ENCODE peak calls at places on chromosomes 5 and 9, in nine cellular contexts. One of them, this sample, is unnamed.

GRCh38 chr5:133404724-133405123 is 207.6 kb downstream of the FSTL4 start:
- DNase-seq in kidney tubule cell: peak; percentile 6
- DNase-seq in choroid plexus epithelial cell: no peak
- DNase-seq in stimulated activated CD4-positive, alpha-beta T cell treated with anti-CD3 and anti-CD28 coated beads, Interleukin-12 subunit alpha, Interleukin-12 subunit beta, amount 100 ng/mL, for 4 hours: no peak
- DNase-seq in GF-D8: no peak
- DNase-seq in stimulated activated CD8-positive, alpha-beta memory T cell treated with anti-CD3 and anti-CD28 coated beads, Interleukin-15, amount 100 ng/mL, for 4 hours: no peak
- DNase-seq in AG09309: no peak
- DNase-seq in pons: no peak
- DNase-seq in endothelial cell: no peak
- DNase-seq in this sample: no peak

GRCh38 chr5:143311428-143311827 is 92.1 kb downstream of the NR3C1 start:
- DNase-seq in kidney tubule cell: peak; percentile 68
- DNase-seq in choroid plexus epithelial cell: peak; percentile 83
- DNase-seq in stimulated activated CD4-positive, alpha-beta T cell treated with anti-CD3 and anti-CD28 coated beads, Interleukin-12 subunit alpha, Interleukin-12 subunit beta, amount 100 ng/mL, for 4 hours: no peak
- DNase-seq in endothelial cell: no peak
- DNase-seq in AG09309: peak; percentile 56
- DNase-seq in GF-D8: no peak
- DNase-seq in stimulated activated CD8-positive, alpha-beta memory T cell treated with anti-CD3 and anti-CD28 coated beads, Interleukin-15, amount 100 ng/mL, for 4 hours: no peak
- DNase-seq in pons: no peak
- DNase-seq in this sample: no peak

GRCh38 chr9:126558051-126558665 is 55.6 kb upstream of the LMX1B start:
- DNase-seq in choroid plexus epithelial cell: peak; percentile 51
- DNase-seq in kidney tubule cell: peak; percentile 52
- DNase-seq in pons: peak; percentile 54
- DNase-seq in stimulated activated CD4-positive, alpha-beta T cell treated with anti-CD3 and anti-CD28 coated beads, Interleukin-12 subunit alpha, Interleukin-12 subunit beta, amount 100 ng/mL, for 4 hours: peak; percentile 52
- DNase-seq in endothelial cell: peak; percentile 68
- DNase-seq in AG09309: no peak
- DNase-seq in GF-D8: no peak
- DNase-seq in stimulated activated CD8-positive, alpha-beta memory T cell treated with anti-CD3 and anti-CD28 coated beads, Interleukin-15, amount 100 ng/mL, for 4 hours: peak; percentile 21
- DNase-seq in this sample: peak; percentile 54

GRCh38 chr5:102755691-102756371 is 726 bp downstream of the PAM start:
- DNase-seq in kidney tubule cell: peak; percentile 95
- DNase-seq in stimulated activated CD4-positive, alpha-beta T cell treated with anti-CD3 and anti-CD28 coated beads, Interleukin-12 subunit alpha, Interleukin-12 subunit beta, amount 100 ng/mL, for 4 hours: peak; percentile 63
- DNase-seq in AG09309: peak; percentile 44
- DNase-seq in choroid plexus epithelial cell: peak; percentile 68
- DNase-seq in pons: peak; percentile 31
- DNase-seq in GF-D8: peak; percentile 44
- DNase-seq in endothelial cell: peak; percentile 54
- DNase-seq in stimulated activated CD8-positive, alpha-beta memory T cell treated with anti-CD3 and anti-CD28 coated beads, Interleukin-15, amount 100 ng/mL, for 4 hours: peak; percentile 45
- DNase-seq in this sample: peak; percentile 73

GRCh38 chr5:174402224-174402812 is 322.1 kb upstream of the MSX2 start:
- DNase-seq in GF-D8: no peak
- DNase-seq in kidney tubule cell: no peak
- DNase-seq in choroid plexus epithelial cell: peak; percentile 35
- DNase-seq in stimulated activated CD8-positive, alpha-beta memory T cell treated with anti-CD3 and anti-CD28 coated beads, Interleukin-15, amount 100 ng/mL, for 4 hours: no peak
- DNase-seq in pons: no peak
- DNase-seq in stimulated activated CD4-positive, alpha-beta T cell treated with anti-CD3 and anti-CD28 coated beads, Interleukin-12 subunit alpha, Interleukin-12 subunit beta, amount 100 ng/mL, for 4 hours: no peak
- DNase-seq in endothelial cell: no peak
- DNase-seq in AG09309: no peak
- DNase-seq in this sample: no peak

GRCh38 chr5:14463629-14464028 is 118.0 kb upstream of the OTULINL start:
- DNase-seq in GF-D8: peak; percentile 51
- DNase-seq in choroid plexus epithelial cell: peak; percentile 46
- DNase-seq in stimulated activated CD8-positive, alpha-beta memory T cell treated with anti-CD3 and anti-CD28 coated beads, Interleukin-15, amount 100 ng/mL, for 4 hours: no peak
- DNase-seq in endothelial cell: no peak
- DNase-seq in AG09309: no peak
- DNase-seq in stimulated activated CD4-positive, alpha-beta T cell treated with anti-CD3 and anti-CD28 coated beads, Interleukin-12 subunit alpha, Interleukin-12 subunit beta, amount 100 ng/mL, for 4 hours: no peak
- DNase-seq in kidney tubule cell: peak; percentile 82
- DNase-seq in pons: no peak
- DNase-seq in this sample: no peak

GRCh38 chr5:155380480-155380879 is 366.9 kb downstream of the KIF4B start:
- DNase-seq in AG09309: no peak
- DNase-seq in pons: no peak
- DNase-seq in kidney tubule cell: no peak
- DNase-seq in stimulated activated CD8-positive, alpha-beta memory T cell treated with anti-CD3 and anti-CD28 coated beads, Interleukin-15, amount 100 ng/mL, for 4 hours: no peak
- DNase-seq in choroid plexus epithelial cell: no peak
- DNase-seq in stimulated activated CD4-positive, alpha-beta T cell treated with anti-CD3 and anti-CD28 coated beads, Interleukin-12 subunit alpha, Interleukin-12 subunit beta, amount 100 ng/mL, for 4 hours: no peak
- DNase-seq in GF-D8: no peak
- DNase-seq in endothelial cell: no peak
- DNase-seq in this sample: no peak

GRCh38 chr5:65834306-65834705 is 92.1 kb upstream of the ERBIN start:
- DNase-seq in choroid plexus epithelial cell: no peak
- DNase-seq in endothelial cell: no peak
- DNase-seq in GF-D8: no peak
- DNase-seq in stimulated activated CD4-positive, alpha-beta T cell treated with anti-CD3 and anti-CD28 coated beads, Interleukin-12 subunit alpha, Interleukin-12 subunit beta, amount 100 ng/mL, for 4 hours: no peak
- DNase-seq in pons: peak; percentile 58
- DNase-seq in stimulated activated CD8-positive, alpha-beta memory T cell treated with anti-CD3 and anti-CD28 coated beads, Interleukin-15, amount 100 ng/mL, for 4 hours: no peak
- DNase-seq in AG09309: no peak
- DNase-seq in kidney tubule cell: no peak
- DNase-seq in this sample: no peak

GRCh38 chr5:138138949-138139775 is at the start of gene NME5:
- DNase-seq in stimulated activated CD8-positive, alpha-beta memory T cell treated with anti-CD3 and anti-CD28 coated beads, Interleukin-15, amount 100 ng/mL, for 4 hours: no peak
- DNase-seq in endothelial cell: peak; percentile 62
- DNase-seq in stimulated activated CD4-positive, alpha-beta T cell treated with anti-CD3 and anti-CD28 coated beads, Interleukin-12 subunit alpha, Interleukin-12 subunit beta, amount 100 ng/mL, for 4 hours: no peak
- DNase-seq in pons: peak; percentile 64
- DNase-seq in kidney tubule cell: peak; percentile 83
- DNase-seq in AG09309: no peak
- DNase-seq in GF-D8: no peak
- DNase-seq in choroid plexus epithelial cell: peak; percentile 80
- DNase-seq in this sample: no peak

GRCh38 chr5:79774171-79774854 is 84.7 kb downstream of the CMYA5 start:
- DNase-seq in pons: no peak
- DNase-seq in stimulated activated CD4-positive, alpha-beta T cell treated with anti-CD3 and anti-CD28 coated beads, Interleukin-12 subunit alpha, Interleukin-12 subunit beta, amount 100 ng/mL, for 4 hours: no peak
- DNase-seq in AG09309: no peak
- DNase-seq in choroid plexus epithelial cell: peak; percentile 23
- DNase-seq in stimulated activated CD8-positive, alpha-beta memory T cell treated with anti-CD3 and anti-CD28 coated beads, Interleukin-15, amount 100 ng/mL, for 4 hours: no peak
- DNase-seq in kidney tubule cell: peak; percentile 45
- DNase-seq in endothelial cell: peak; percentile 33
- DNase-seq in GF-D8: no peak
- DNase-seq in this sample: no peak

GRCh38 chr9:90142580-90142979 is 500.0 kb downstream of the DIRAS2 start:
- DNase-seq in endothelial cell: peak; percentile 61
- DNase-seq in pons: peak; percentile 53
- DNase-seq in stimulated activated CD4-positive, alpha-beta T cell treated with anti-CD3 and anti-CD28 coated beads, Interleukin-12 subunit alpha, Interleukin-12 subunit beta, amount 100 ng/mL, for 4 hours: peak; percentile 50
- DNase-seq in choroid plexus epithelial cell: peak; percentile 63
- DNase-seq in GF-D8: no peak
- DNase-seq in AG09309: no peak
- DNase-seq in kidney tubule cell: peak; percentile 54
- DNase-seq in stimulated activated CD8-positive, alpha-beta memory T cell treated with anti-CD3 and anti-CD28 coated beads, Interleukin-15, amount 100 ng/mL, for 4 hours: no peak
- DNase-seq in this sample: peak; percentile 53

GRCh38 chr9:107105784-107106183 is 177.3 kb upstream of the RAD23B start:
- DNase-seq in pons: no peak
- DNase-seq in stimulated activated CD4-positive, alpha-beta T cell treated with anti-CD3 and anti-CD28 coated beads, Interleukin-12 subunit alpha, Interleukin-12 subunit beta, amount 100 ng/mL, for 4 hours: no peak
- DNase-seq in kidney tubule cell: no peak
- DNase-seq in AG09309: no peak
- DNase-seq in stimulated activated CD8-positive, alpha-beta memory T cell treated with anti-CD3 and anti-CD28 coated beads, Interleukin-15, amount 100 ng/mL, for 4 hours: no peak
- DNase-seq in GF-D8: no peak
- DNase-seq in endothelial cell: no peak
- DNase-seq in choroid plexus epithelial cell: no peak
- DNase-seq in this sample: no peak

GRCh38 chr9:115006660-115007059 is 76.3 kb upstream of the TNFSF8 start:
- DNase-seq in AG09309: peak; percentile 96
- DNase-seq in endothelial cell: no peak
- DNase-seq in stimulated activated CD8-positive, alpha-beta memory T cell treated with anti-CD3 and anti-CD28 coated beads, Interleukin-15, amount 100 ng/mL, for 4 hours: no peak
- DNase-seq in choroid plexus epithelial cell: peak; percentile 76
- DNase-seq in pons: no peak
- DNase-seq in stimulated activated CD4-positive, alpha-beta T cell treated with anti-CD3 and anti-CD28 coated beads, Interleukin-12 subunit alpha, Interleukin-12 subunit beta, amount 100 ng/mL, for 4 hours: no peak
- DNase-seq in kidney tubule cell: peak; percentile 57
- DNase-seq in GF-D8: no peak
- DNase-seq in this sample: no peak

GRCh38 chr9:2158111-2158610 is 143.0 kb downstream of the SMARCA2 start:
- DNase-seq in stimulated activated CD4-positive, alpha-beta T cell treated with anti-CD3 and anti-CD28 coated beads, Interleukin-12 subunit alpha, Interleukin-12 subunit beta, amount 100 ng/mL, for 4 hours: peak; percentile 15
- DNase-seq in stimulated activated CD8-positive, alpha-beta memory T cell treated with anti-CD3 and anti-CD28 coated beads, Interleukin-15, amount 100 ng/mL, for 4 hours: peak; percentile 1
- DNase-seq in choroid plexus epithelial cell: peak; percentile 84
- DNase-seq in pons: peak; percentile 73
- DNase-seq in GF-D8: peak; percentile 84
- DNase-seq in endothelial cell: peak; percentile 26
- DNase-seq in kidney tubule cell: peak; percentile 71
- DNase-seq in AG09309: no peak
- DNase-seq in this sample: peak; percentile 28

GRCh38 chr5:6739603-6740002 is 26.4 kb downstream of the TENT4A start:
- DNase-seq in stimulated activated CD4-positive, alpha-beta T cell treated with anti-CD3 and anti-CD28 coated beads, Interleukin-12 subunit alpha, Interleukin-12 subunit beta, amount 100 ng/mL, for 4 hours: no peak
- DNase-seq in choroid plexus epithelial cell: no peak
- DNase-seq in AG09309: no peak
- DNase-seq in pons: no peak
- DNase-seq in stimulated activated CD8-positive, alpha-beta memory T cell treated with anti-CD3 and anti-CD28 coated beads, Interleukin-15, amount 100 ng/mL, for 4 hours: no peak
- DNase-seq in GF-D8: no peak
- DNase-seq in kidney tubule cell: no peak
- DNase-seq in endothelial cell: no peak
- DNase-seq in this sample: no peak

GRCh38 chr9:129885018-129885669 is 49.9 kb downstream of the USP20 start:
- DNase-seq in GF-D8: peak; percentile 21
- DNase-seq in stimulated activated CD4-positive, alpha-beta T cell treated with anti-CD3 and anti-CD28 coated beads, Interleukin-12 subunit alpha, Interleukin-12 subunit beta, amount 100 ng/mL, for 4 hours: peak; percentile 43
- DNase-seq in choroid plexus epithelial cell: no peak
- DNase-seq in stimulated activated CD8-positive, alpha-beta memory T cell treated with anti-CD3 and anti-CD28 coated beads, Interleukin-15, amount 100 ng/mL, for 4 hours: no peak
- DNase-seq in endothelial cell: no peak
- DNase-seq in pons: no peak
- DNase-seq in AG09309: no peak
- DNase-seq in kidney tubule cell: peak; percentile 25
- DNase-seq in this sample: no peak

GRCh38 chr9:4515958-4516375 is 25.7 kb downstream of the SLC1A1 start:
- DNase-seq in AG09309: no peak
- DNase-seq in choroid plexus epithelial cell: peak; percentile 41
- DNase-seq in stimulated activated CD4-positive, alpha-beta T cell treated with anti-CD3 and anti-CD28 coated beads, Interleukin-12 subunit alpha, Interleukin-12 subunit beta, amount 100 ng/mL, for 4 hours: no peak
- DNase-seq in endothelial cell: no peak
- DNase-seq in pons: no peak
- DNase-seq in kidney tubule cell: no peak
- DNase-seq in GF-D8: no peak
- DNase-seq in stimulated activated CD8-positive, alpha-beta memory T cell treated with anti-CD3 and anti-CD28 coated beads, Interleukin-15, amount 100 ng/mL, for 4 hours: no peak
- DNase-seq in this sample: no peak

GRCh38 chr9:130972957-130973685 is 34.1 kb upstream of the FIBCD1 start:
- DNase-seq in AG09309: no peak
- DNase-seq in pons: no peak
- DNase-seq in stimulated activated CD4-positive, alpha-beta T cell treated with anti-CD3 and anti-CD28 coated beads, Interleukin-12 subunit alpha, Interleukin-12 subunit beta, amount 100 ng/mL, for 4 hours: no peak
- DNase-seq in GF-D8: no peak
- DNase-seq in stimulated activated CD8-positive, alpha-beta memory T cell treated with anti-CD3 and anti-CD28 coated beads, Interleukin-15, amount 100 ng/mL, for 4 hours: no peak
- DNase-seq in choroid plexus epithelial cell: no peak
- DNase-seq in endothelial cell: no peak
- DNase-seq in kidney tubule cell: no peak
- DNase-seq in this sample: no peak

GRCh38 chr9:77018058-77019009 is 1.1 kb upstream of the FOXB2 start:
- DNase-seq in pons: no peak
- DNase-seq in AG09309: no peak
- DNase-seq in GF-D8: no peak
- DNase-seq in stimulated activated CD4-positive, alpha-beta T cell treated with anti-CD3 and anti-CD28 coated beads, Interleukin-12 subunit alpha, Interleukin-12 subunit beta, amount 100 ng/mL, for 4 hours: no peak
- DNase-seq in stimulated activated CD8-positive, alpha-beta memory T cell treated with anti-CD3 and anti-CD28 coated beads, Interleukin-15, amount 100 ng/mL, for 4 hours: no peak
- DNase-seq in choroid plexus epithelial cell: no peak
- DNase-seq in endothelial cell: peak; percentile 47
- DNase-seq in kidney tubule cell: no peak
- DNase-seq in this sample: no peak

GRCh38 chr9:129143461-129143927 is 32.3 kb downstream of the PTPA start:
- DNase-seq in kidney tubule cell: peak; percentile 70
- DNase-seq in stimulated activated CD8-positive, alpha-beta memory T cell treated with anti-CD3 and anti-CD28 coated beads, Interleukin-15, amount 100 ng/mL, for 4 hours: no peak
- DNase-seq in GF-D8: no peak
- DNase-seq in AG09309: no peak
- DNase-seq in endothelial cell: peak; percentile 77
- DNase-seq in choroid plexus epithelial cell: peak; percentile 91
- DNase-seq in pons: no peak
- DNase-seq in stimulated activated CD4-positive, alpha-beta T cell treated with anti-CD3 and anti-CD28 coated beads, Interleukin-12 subunit alpha, Interleukin-12 subunit beta, amount 100 ng/mL, for 4 hours: no peak
- DNase-seq in this sample: no peak

GRCh38 chr5:140259509-140259908 is 43.4 kb downstream of the PFDN1 start:
- DNase-seq in AG09309: no peak
- DNase-seq in choroid plexus epithelial cell: no peak
- DNase-seq in kidney tubule cell: peak; percentile 85
- DNase-seq in GF-D8: no peak
- DNase-seq in stimulated activated CD8-positive, alpha-beta memory T cell treated with anti-CD3 and anti-CD28 coated beads, Interleukin-15, amount 100 ng/mL, for 4 hours: no peak
- DNase-seq in pons: no peak
- DNase-seq in endothelial cell: no peak
- DNase-seq in stimulated activated CD4-positive, alpha-beta T cell treated with anti-CD3 and anti-CD28 coated beads, Interleukin-12 subunit alpha, Interleukin-12 subunit beta, amount 100 ng/mL, for 4 hours: no peak
- DNase-seq in this sample: no peak

GRCh38 chr5:31916327-31916726 is 257.8 kb downstream of the GOLPH3 start:
- DNase-seq in AG09309: no peak
- DNase-seq in choroid plexus epithelial cell: no peak
- DNase-seq in pons: no peak
- DNase-seq in endothelial cell: no peak
- DNase-seq in stimulated activated CD4-positive, alpha-beta T cell treated with anti-CD3 and anti-CD28 coated beads, Interleukin-12 subunit alpha, Interleukin-12 subunit beta, amount 100 ng/mL, for 4 hours: no peak
- DNase-seq in GF-D8: no peak
- DNase-seq in kidney tubule cell: no peak
- DNase-seq in stimulated activated CD8-positive, alpha-beta memory T cell treated with anti-CD3 and anti-CD28 coated beads, Interleukin-15, amount 100 ng/mL, for 4 hours: no peak
- DNase-seq in this sample: no peak

GRCh38 chr5:138337685-138338410 is at the start of gene FAM53C:
- DNase-seq in endothelial cell: peak; percentile 96
- DNase-seq in stimulated activated CD4-positive, alpha-beta T cell treated with anti-CD3 and anti-CD28 coated beads, Interleukin-12 subunit alpha, Interleukin-12 subunit beta, amount 100 ng/mL, for 4 hours: peak; percentile 91
- DNase-seq in stimulated activated CD8-positive, alpha-beta memory T cell treated with anti-CD3 and anti-CD28 coated beads, Interleukin-15, amount 100 ng/mL, for 4 hours: peak; percentile 87
- DNase-seq in AG09309: peak; percentile 62
- DNase-seq in GF-D8: peak; percentile 51
- DNase-seq in pons: peak; percentile 87
- DNase-seq in choroid plexus epithelial cell: peak; percentile 96
- DNase-seq in kidney tubule cell: peak; percentile 93
- DNase-seq in this sample: peak; percentile 91

GRCh38 chr9:128412120-128412790 is 8.4 kb upstream of the CERCAM start:
- DNase-seq in endothelial cell: peak; percentile 94
- DNase-seq in GF-D8: no peak
- DNase-seq in AG09309: no peak
- DNase-seq in pons: peak; percentile 94
- DNase-seq in kidney tubule cell: peak; percentile 36
- DNase-seq in stimulated activated CD8-positive, alpha-beta memory T cell treated with anti-CD3 and anti-CD28 coated beads, Interleukin-15, amount 100 ng/mL, for 4 hours: no peak
- DNase-seq in stimulated activated CD4-positive, alpha-beta T cell treated with anti-CD3 and anti-CD28 coated beads, Interleukin-12 subunit alpha, Interleukin-12 subunit beta, amount 100 ng/mL, for 4 hours: peak; percentile 25
- DNase-seq in choroid plexus epithelial cell: peak; percentile 45
- DNase-seq in this sample: peak; percentile 49

GRCh38 chr5:140252470-140253126 is 50.3 kb downstream of the PFDN1 start:
- DNase-seq in kidney tubule cell: no peak
- DNase-seq in endothelial cell: no peak
- DNase-seq in AG09309: no peak
- DNase-seq in stimulated activated CD4-positive, alpha-beta T cell treated with anti-CD3 and anti-CD28 coated beads, Interleukin-12 subunit alpha, Interleukin-12 subunit beta, amount 100 ng/mL, for 4 hours: no peak
- DNase-seq in GF-D8: no peak
- DNase-seq in choroid plexus epithelial cell: no peak
- DNase-seq in stimulated activated CD8-positive, alpha-beta memory T cell treated with anti-CD3 and anti-CD28 coated beads, Interleukin-15, amount 100 ng/mL, for 4 hours: no peak
- DNase-seq in pons: no peak
- DNase-seq in this sample: no peak

GRCh38 chr5:149144637-149145036 is 3.3 kb downstream of the ABLIM3 start:
- DNase-seq in pons: peak; percentile 26
- DNase-seq in choroid plexus epithelial cell: no peak
- DNase-seq in kidney tubule cell: no peak
- DNase-seq in endothelial cell: no peak
- DNase-seq in stimulated activated CD8-positive, alpha-beta memory T cell treated with anti-CD3 and anti-CD28 coated beads, Interleukin-15, amount 100 ng/mL, for 4 hours: no peak
- DNase-seq in GF-D8: no peak
- DNase-seq in stimulated activated CD4-positive, alpha-beta T cell treated with anti-CD3 and anti-CD28 coated beads, Interleukin-12 subunit alpha, Interleukin-12 subunit beta, amount 100 ng/mL, for 4 hours: no peak
- DNase-seq in AG09309: no peak
- DNase-seq in this sample: no peak

GRCh38 chr9:134482226-134482625 is 156.0 kb downstream of the RXRA start:
- DNase-seq in GF-D8: no peak
- DNase-seq in choroid plexus epithelial cell: no peak
- DNase-seq in stimulated activated CD8-positive, alpha-beta memory T cell treated with anti-CD3 and anti-CD28 coated beads, Interleukin-15, amount 100 ng/mL, for 4 hours: no peak
- DNase-seq in AG09309: no peak
- DNase-seq in pons: no peak
- DNase-seq in stimulated activated CD4-positive, alpha-beta T cell treated with anti-CD3 and anti-CD28 coated beads, Interleukin-12 subunit alpha, Interleukin-12 subunit beta, amount 100 ng/mL, for 4 hours: no peak
- DNase-seq in endothelial cell: no peak
- DNase-seq in kidney tubule cell: no peak
- DNase-seq in this sample: no peak

GRCh38 chr9:131735238-131736181 is 4.4 kb downstream of the RAPGEF1 start:
- DNase-seq in endothelial cell: no peak
- DNase-seq in choroid plexus epithelial cell: no peak
- DNase-seq in stimulated activated CD4-positive, alpha-beta T cell treated with anti-CD3 and anti-CD28 coated beads, Interleukin-12 subunit alpha, Interleukin-12 subunit beta, amount 100 ng/mL, for 4 hours: no peak
- DNase-seq in pons: no peak
- DNase-seq in GF-D8: no peak
- DNase-seq in stimulated activated CD8-positive, alpha-beta memory T cell treated with anti-CD3 and anti-CD28 coated beads, Interleukin-15, amount 100 ng/mL, for 4 hours: no peak
- DNase-seq in kidney tubule cell: peak; percentile 65
- DNase-seq in AG09309: no peak
- DNase-seq in this sample: no peak

GRCh38 chr5:16616536-16617271 is at the start of gene RETREG1:
- DNase-seq in kidney tubule cell: peak; percentile 64
- DNase-seq in choroid plexus epithelial cell: peak; percentile 15
- DNase-seq in pons: no peak
- DNase-seq in endothelial cell: peak; percentile 48
- DNase-seq in stimulated activated CD8-positive, alpha-beta memory T cell treated with anti-CD3 and anti-CD28 coated beads, Interleukin-15, amount 100 ng/mL, for 4 hours: peak; percentile 75
- DNase-seq in GF-D8: no peak
- DNase-seq in AG09309: no peak
- DNase-seq in stimulated activated CD4-positive, alpha-beta T cell treated with anti-CD3 and anti-CD28 coated beads, Interleukin-12 subunit alpha, Interleukin-12 subunit beta, amount 100 ng/mL, for 4 hours: peak; percentile 79
- DNase-seq in this sample: peak; percentile 87

GRCh38 chr9:12643686-12644085 is 49.5 kb upstream of the TYRP1 start:
- DNase-seq in kidney tubule cell: no peak
- DNase-seq in GF-D8: no peak
- DNase-seq in choroid plexus epithelial cell: peak; percentile 23
- DNase-seq in stimulated activated CD4-positive, alpha-beta T cell treated with anti-CD3 and anti-CD28 coated beads, Interleukin-12 subunit alpha, Interleukin-12 subunit beta, amount 100 ng/mL, for 4 hours: no peak
- DNase-seq in endothelial cell: no peak
- DNase-seq in stimulated activated CD8-positive, alpha-beta memory T cell treated with anti-CD3 and anti-CD28 coated beads, Interleukin-15, amount 100 ng/mL, for 4 hours: no peak
- DNase-seq in pons: no peak
- DNase-seq in AG09309: no peak
- DNase-seq in this sample: no peak

GRCh38 chr9:135512241-135512603 is 9.0 kb upstream of the LCN1 start:
- DNase-seq in kidney tubule cell: no peak
- DNase-seq in stimulated activated CD8-positive, alpha-beta memory T cell treated with anti-CD3 and anti-CD28 coated beads, Interleukin-15, amount 100 ng/mL, for 4 hours: no peak
- DNase-seq in endothelial cell: no peak
- DNase-seq in pons: no peak
- DNase-seq in stimulated activated CD4-positive, alpha-beta T cell treated with anti-CD3 and anti-CD28 coated beads, Interleukin-12 subunit alpha, Interleukin-12 subunit beta, amount 100 ng/mL, for 4 hours: no peak
- DNase-seq in choroid plexus epithelial cell: no peak
- DNase-seq in AG09309: no peak
- DNase-seq in GF-D8: no peak
- DNase-seq in this sample: no peak

This sample was measured in activated naive CD4-positive, alpha-beta T cell treated with anti-CD3 and anti-CD28 coated beads, Interleukin-2, amount 50 U/mL, for 16 hours.